ENCODE peak calls at places on chromosomes 4 and X, in five cellular contexts. H is mesothelial cell of epicardium, X is AG10803, D is G401, B is NAMALWA. K is an unnamed sample.
A peak's percentile ranks its signal among the peaks of the same experiment; 100 is the strongest.

GRCh38 chr4:123606946-123607542 is 210.4 kb downstream of the SPRY1 start:
- DNase-seq in H (no peak), X (no peak), D (no peak), B (no peak), K (no peak)

GRCh38 chr4:663438-664428 is 10.3 kb downstream of the ATP5ME start:
- DNase-seq in H (no peak), X (no peak), D (no peak), B (no peak), K (peak; percentile 82)

GRCh38 chr4:106585920-106586349 is 217.4 kb upstream of the GIMD1 start:
- DNase-seq in H (no peak), X (peak; percentile 73), D (no peak), B (no peak), K (no peak)

GRCh38 chrX:104921606-104922205 is 298.8 kb downstream of the TEX13A start:
- DNase-seq in H (peak; percentile 36), X (no peak), D (no peak), B (no peak), K (no peak)

GRCh38 chr4:30945586-30945985 is 225.4 kb downstream of the PCDH7 start:
- DNase-seq in H (no peak), X (no peak), D (no peak), B (no peak), K (no peak)

GRCh38 chrX:106035064-106035463 is 3.5 kb downstream of the SERPINA7 start:
- DNase-seq in H (no peak), X (no peak), D (no peak), B (peak; percentile 7), K (no peak)

GRCh38 chrX:23729214-23729613 is 13.9 kb downstream of the ACOT9 start:
- DNase-seq in H (no peak), X (no peak), D (no peak), B (no peak), K (no peak)

GRCh38 chrX:113868169-113868568 is 715.7 kb upstream of the HTR2C start:
- DNase-seq in H (peak; percentile 39), X (no peak), D (no peak), B (no peak), K (peak; percentile 52)

K was measured in hepatocyte.